ENCODE peak calls at places on chromosomes 13 and 19, in nine cellular contexts. M is astrocyte of the spinal cord, S is OCI-LY7, F is IMR-90, T is Peyer's patch, Q is bronchial epithelial cell, O is A549, E is epithelial cell of esophagus, H is heart right ventricle. G is an unnamed sample.
A peak's percentile ranks its signal among the peaks of the same experiment; 100 is the strongest.

GRCh38 chr19:12946092-12946845 is 607 bp downstream of the RAD23A start:
- DNase-seq in T (peak; percentile 80), Q (peak; percentile 53), S (peak; percentile 67), O (no peak), F (peak; percentile 80), M (peak; percentile 88), E (peak; percentile 84), H (peak; percentile 69), G (peak; percentile 81)

GRCh38 chr13:50572129-50572528 is 271.4 kb downstream of the DLEU7 start:
- DNase-seq in H (no peak), S (no peak), M (no peak), E (no peak), O (no peak), T (no peak), F (no peak), Q (no peak), G (no peak)

GRCh38 chr19:18789883-18790565 is 1.1 kb downstream of the COMP start:
- DNase-seq in S (no peak), O (no peak), M (no peak), Q (no peak), H (no peak), T (no peak), E (no peak), F (no peak), G (no peak)

GRCh38 chr13:79490326-79490725 is 9.4 kb downstream of the NDFIP2 start:
- DNase-seq in M (no peak), S (no peak), E (no peak), F (no peak), T (no peak), O (no peak), H (no peak), Q (no peak), G (no peak)

GRCh38 chr19:53196777-53197396 is 3.7 kb upstream of the ZNF665 start:
- DNase-seq in E (peak; percentile 94), M (peak; percentile 92), S (peak; percentile 96), T (peak; percentile 98), O (no peak), H (peak; percentile 98), F (peak; percentile 86), Q (peak; percentile 69), G (peak; percentile 91)

GRCh38 chr13:109998030-109998429 is 211.6 kb upstream of the IRS2 start:
- DNase-seq in Q (no peak), S (no peak), T (no peak), E (no peak), O (no peak), H (no peak), M (no peak), F (no peak), G (no peak)

GRCh38 chr19:28234637-28235036 is 978.3 kb downstream of the UQCRFS1 start:
- DNase-seq in E (no peak), O (no peak), Q (no peak), M (no peak), H (peak; percentile 6), F (no peak), T (no peak), S (no peak), G (peak; percentile 18)

GRCh38 chr19:13163609-13164364 is 13.6 kb downstream of the IER2 start:
- DNase-seq in T (peak; percentile 71), F (peak; percentile 83), E (peak; percentile 57), S (peak; percentile 52), H (peak; percentile 76), Q (no peak), M (peak; percentile 85), O (no peak), G (peak; percentile 94)

GRCh38 chr13:79645569-79645968 is 164.6 kb downstream of the NDFIP2 start:
- DNase-seq in T (no peak), O (no peak), H (no peak), M (no peak), S (no peak), Q (no peak), E (no peak), F (no peak), G (no peak)

GRCh38 chr19:2282062-2282861 is at the start of gene PEAK3:
- DNase-seq in Q (no peak), E (no peak), S (no peak), F (peak; percentile 24), T (peak; percentile 75), M (peak; percentile 50), O (no peak), H (peak; percentile 81), G (peak; percentile 35)

GRCh38 chr19:48354332-48354992 is 9.3 kb downstream of the TMEM143 start:
- DNase-seq in F (peak; percentile 46), E (no peak), T (no peak), S (no peak), Q (no peak), O (peak; percentile 92), M (peak; percentile 81), H (no peak), G (no peak)

GRCh38 chr13:113119166-113119821 is 3.3 kb upstream of the F10 start:
- DNase-seq in O (no peak), Q (no peak), H (no peak), M (no peak), E (no peak), F (no peak), S (no peak), T (no peak), G (no peak)

GRCh38 chr19:29867984-29868383 is 56.2 kb downstream of the CCNE1 start:
- DNase-seq in M (no peak), T (no peak), O (no peak), F (no peak), H (no peak), S (no peak), E (no peak), Q (no peak), G (no peak)

GRCh38 chr13:40466271-40466670 is 200.2 kb downstream of the FOXO1 start:
- DNase-seq in E (no peak), M (no peak), Q (no peak), F (no peak), S (no peak), H (no peak), O (no peak), T (no peak), G (no peak)

GRCh38 chr13:40469581-40470282 is 196.7 kb downstream of the FOXO1 start:
- DNase-seq in M (no peak), Q (no peak), S (no peak), H (no peak), T (no peak), O (no peak), F (no peak), E (no peak), G (peak; percentile 76)

GRCh38 chr13:40464349-40464748 is 202.1 kb downstream of the FOXO1 start:
- DNase-seq in H (no peak), M (no peak), E (peak; percentile 30), Q (peak; percentile 33), O (no peak), T (no peak), S (peak; percentile 80), F (no peak), G (no peak)

GRCh38 chr13:40468227-40468838 is 198.1 kb downstream of the FOXO1 start:
- DNase-seq in O (no peak), Q (no peak), E (no peak), S (no peak), H (no peak), F (no peak), T (no peak), M (no peak), G (no peak)

GRCh38 chr13:40464991-40465390 is 201.4 kb downstream of the FOXO1 start:
- DNase-seq in T (no peak), F (no peak), E (peak; percentile 45), H (no peak), Q (peak; percentile 61), O (no peak), M (no peak), S (no peak), G (no peak)
- H3K4me3 ChIP-seq in T (no peak overlapping the region), F (no peak overlapping the region), E (no peak overlapping the region), H (no peak overlapping the region), Q (no peak overlapping the region), O (no peak overlapping the region), M (no peak overlapping the region), S (peak overlapping the region; percentile 42), G (no peak overlapping the region)

GRCh38 chr19:4374451-4375163 is 25.7 kb downstream of the SH3GL1 start:
- DNase-seq in M (peak; percentile 84), O (peak; percentile 52), F (peak; percentile 87), H (peak; percentile 50), T (peak; percentile 82), S (no peak), E (peak; percentile 81), Q (peak; percentile 67), G (peak; percentile 84)
- TF ChIP-seq CTCF in M (peak; percentile 14), O (peak; percentile 4), F (peak; percentile 30), H (no peak), T (peak; percentile 22), S (no peak), E (no peak), Q (no peak), G (no peak)

GRCh38 chr19:35331551-35332214 is 2.7 kb downstream of the CD22 start:
- DNase-seq in O (no peak), E (no peak), T (no peak), H (no peak), Q (no peak), M (no peak), F (no peak), S (peak; percentile 54), G (no peak)
- H3K4me3 ChIP-seq in O (no peak overlapping the region), E (no peak overlapping the region), T (peak overlapping the region; percentile 43), H (no peak overlapping the region), Q (no peak overlapping the region), M (no peak overlapping the region), F (no peak overlapping the region), S (peak overlapping the region; percentile 88), G (no peak overlapping the region)

DNA sequence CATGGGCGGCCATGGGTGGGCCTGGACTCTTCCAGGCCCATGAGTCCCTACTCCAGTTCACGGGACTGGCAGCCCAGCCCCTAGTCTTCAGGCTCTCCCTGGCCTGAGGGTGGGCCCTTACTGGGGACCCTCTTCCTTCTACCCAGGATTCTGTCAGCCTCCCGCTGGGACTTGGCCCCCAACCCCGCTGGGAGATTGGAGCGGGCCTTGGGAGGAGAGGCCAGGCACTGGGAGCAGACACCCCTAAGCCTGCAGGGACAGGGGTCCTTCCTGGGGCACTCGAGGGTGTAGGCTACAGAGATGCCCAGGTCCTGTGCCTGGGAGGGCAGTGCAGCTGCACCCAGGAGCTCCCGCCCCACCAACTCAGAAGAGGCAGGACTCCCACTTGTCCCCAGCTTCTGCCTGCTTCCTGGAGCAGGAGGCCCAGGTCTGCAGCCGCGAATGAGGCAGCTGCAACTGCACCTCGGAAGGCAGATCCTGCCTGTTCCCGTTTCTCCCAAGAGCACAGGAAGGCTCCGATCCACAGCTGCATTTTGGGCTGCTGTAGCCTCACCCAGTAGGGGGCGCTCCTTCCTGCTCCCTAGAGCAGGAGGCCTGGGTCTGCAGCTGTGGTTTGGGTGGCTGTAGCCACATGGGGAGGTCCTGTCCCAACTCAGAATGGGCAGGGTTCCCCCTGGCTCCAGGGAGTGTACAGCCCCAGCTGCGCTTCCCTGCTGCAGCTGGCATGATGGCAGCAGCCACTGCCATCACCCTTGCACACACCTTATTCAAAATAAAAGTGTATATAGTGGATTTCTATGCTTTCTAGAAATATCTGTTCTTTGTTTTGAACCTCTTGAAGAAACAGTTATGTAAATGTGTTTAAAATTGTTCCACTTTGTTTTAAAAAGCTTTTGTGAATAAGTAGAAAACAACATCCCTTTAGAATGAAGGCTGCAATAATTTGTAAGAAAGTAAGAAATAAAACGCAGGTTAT is 46.8 kb downstream of the TEX26 start:
- DNase-seq in E (peak; percentile 29), H (no peak), S (peak; percentile 60), T (no peak), M (no peak), Q (no peak), F (no peak), O (no peak), G (peak; percentile 25)
- TF ChIP-seq CTCF in E (peak; percentile 57), H (peak; percentile 61), S (peak; percentile 89), T (peak; percentile 38), M (peak; percentile 61), Q (peak; percentile 80), F (peak; percentile 21), O (peak; percentile 46), G (peak; percentile 61)